ENCODE peak calls at places on chromosomes 7 and 10, in four cellular contexts. C, U, D and E are unnamed samples.
A peak's percentile ranks its signal among the peaks of the same experiment; 100 is the strongest.

GRCh38 chr10:43855667-43856210 is 207.1 kb upstream of the ZNF32 start:
- DNase-seq in D (no peak), U (no peak), C (no peak), E (no peak)

GRCh38 chr10:118332948-118333710 is 9.0 kb downstream of the FAM204A start:
- DNase-seq in D (peak; percentile 23), C (no peak), U (peak; percentile 5), E (no peak)

GRCh38 chr7:32102432-32102851 is 32.2 kb upstream of the PDE1C start:
- DNase-seq in D (no peak), U (no peak), C (no peak), E (no peak)

GRCh38 chr7:4882169-4882741 is 1.3 kb downstream of the RADIL start:
- DNase-seq in C (peak; percentile 69), U (peak; percentile 59), D (no peak), E (peak; percentile 32)

GRCh38 chr10:127041561-127041960 is 136.3 kb downstream of the DOCK1 start:
- DNase-seq in U (peak; percentile 95), C (peak; percentile 65), D (peak; percentile 90), E (no peak)

GRCh38 chr10:89836840-89837172 is 135.4 kb downstream of the KIF20B start:
- DNase-seq in C (no peak), D (no peak), U (no peak), E (no peak)

GRCh38 chr7:130334274-130334673 is 10.3 kb upstream of the CPA5 start:
- DNase-seq in D (no peak), C (peak; percentile 35), U (peak; percentile 22), E (no peak)

GRCh38 chr10:6445671-6446278 is 134.3 kb downstream of the PRKCQ start:
- DNase-seq in C (peak; percentile 21), D (peak; percentile 36), U (peak; percentile 28), E (peak; percentile 35)

GRCh38 chr10:21427804-21428481 is 97.5 kb downstream of the SKIDA1 start:
- DNase-seq in C (no peak), U (peak; percentile 35), D (peak; percentile 28), E (no peak)

GRCh38 chr7:129367700-129368388 is 66.4 kb upstream of the STRIP2 start:
- DNase-seq in C (peak; percentile 78), U (peak; percentile 72), D (peak; percentile 59), E (peak; percentile 50)

GRCh38 chr7:82562716-82563404 is 119.3 kb upstream of the CACNA2D1 start:
- DNase-seq in U (peak; percentile 76), D (no peak), C (peak; percentile 74), E (no peak)

GRCh38 chr10:1559311-1559710 is 178.0 kb downstream of the ADARB2 start:
- DNase-seq in U (no peak), D (no peak), C (no peak), E (no peak)

GRCh38 chr7:78264105-78264504 is 465.5 kb downstream of the PHTF2 start:
- DNase-seq in U (no peak), D (no peak), C (no peak), E (no peak)

GRCh38 chr7:44196450-44196872 is 4.3 kb upstream of the YKT6 start:
- DNase-seq in C (peak; percentile 54), U (peak; percentile 54), D (no peak), E (no peak)

DNA sequence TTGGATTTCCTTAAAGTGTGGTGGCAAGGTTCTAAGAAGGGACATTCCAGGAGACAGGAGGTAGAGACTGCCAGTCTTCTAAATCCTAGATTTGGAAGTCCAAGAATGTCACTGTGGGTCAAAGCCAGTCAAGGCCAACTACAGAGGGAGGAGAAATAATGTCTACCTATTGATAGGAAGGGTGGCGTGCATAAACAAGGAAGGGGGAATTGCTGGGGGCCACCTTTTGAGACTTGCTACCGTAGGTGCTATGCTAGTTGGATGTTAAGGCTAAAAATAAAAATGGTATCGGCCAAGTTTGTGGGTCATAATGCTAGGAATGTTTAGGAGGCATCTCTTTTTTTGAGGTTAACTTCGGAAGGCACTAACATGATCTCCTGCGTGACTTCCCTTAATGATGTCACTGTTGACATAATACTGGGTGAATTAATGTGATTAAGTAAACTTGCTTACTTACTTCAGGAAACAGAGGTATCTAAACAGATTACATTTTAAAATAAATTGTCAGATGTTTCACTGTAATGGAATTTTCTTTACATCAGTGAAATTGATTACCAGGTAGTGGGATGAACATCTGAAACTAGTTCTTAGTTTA is 4.8 kb downstream of the BTRC start:
- DNase-seq in D (no peak), C (no peak), U (peak; percentile 95), E (no peak)
- TF ChIP-seq CTCF in D (no peak), C (no peak), U (no peak), E (no peak)

GRCh38 chr10:110650265-110650668 is 6.1 kb downstream of the RBM20 start:
- DNase-seq in C (no peak), U (no peak), D (no peak), E (no peak)

GRCh38 chr10:110647136-110647430 is 2.9 kb downstream of the RBM20 start:
- DNase-seq in D (no peak), C (no peak), U (peak; percentile 47), E (no peak)

GRCh38 chr10:110651044-110651958 is 7.2 kb downstream of the RBM20 start:
- DNase-seq in U (peak; percentile 98), C (peak; percentile 84), D (no peak), E (no peak)

GRCh38 chr10:110649652-110650264 is 5.6 kb downstream of the RBM20 start:
- DNase-seq in C (no peak), D (no peak), U (no peak), E (no peak)

GRCh38 chr10:110648743-110649651 is 4.9 kb downstream of the RBM20 start:
- DNase-seq in C (no peak), U (peak; percentile 32), D (no peak), E (no peak)
- TF ChIP-seq CTCF in C (peak; percentile 4), U (no peak), D (no peak), E (no peak)

GRCh38 chr7:49776994-49777393 is 3.6 kb downstream of the VWC2 start:
- DNase-seq in U (no peak), C (no peak), D (no peak), E (no peak)
- TF ChIP-seq CTCF in U (no peak), C (no peak), D (no peak), E (no peak)

DNA sequence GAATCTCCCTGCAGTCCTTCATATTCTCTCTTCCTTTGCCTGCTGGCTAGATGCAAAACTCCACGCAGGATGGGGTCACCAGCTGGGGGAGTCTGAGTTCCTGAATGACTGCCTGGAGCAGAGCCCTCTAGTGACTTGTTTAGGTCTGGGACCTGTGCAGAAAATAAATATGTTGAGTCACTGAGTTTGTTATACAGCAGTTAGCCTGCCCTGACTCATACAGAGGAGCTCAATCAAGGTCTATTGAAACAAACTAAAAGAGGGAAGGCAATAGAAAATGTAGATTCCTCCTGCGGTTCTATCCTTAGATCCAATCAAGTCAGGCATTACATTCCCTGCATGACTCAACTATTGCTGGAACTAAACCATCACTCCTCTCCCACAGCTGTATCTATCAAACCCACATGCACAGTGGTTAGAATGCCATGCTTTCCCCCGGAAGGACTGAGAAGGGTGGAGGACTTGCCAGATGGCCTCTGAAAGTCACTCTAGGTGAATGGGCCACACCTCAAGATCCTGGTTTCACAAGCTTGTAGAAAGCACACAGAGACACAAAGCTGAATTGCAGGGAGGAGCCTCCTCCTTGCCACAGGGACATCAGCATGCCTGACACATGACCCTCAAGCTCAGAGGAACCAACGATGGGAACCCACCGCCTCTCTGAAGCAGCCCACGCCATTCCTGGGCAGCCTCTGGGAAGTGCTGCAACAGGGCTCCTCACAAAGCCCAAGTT is 73.9 kb downstream of the SH3PXD2A start:
- DNase-seq in U (peak; percentile 99), D (peak; percentile 91), C (peak; percentile 96), E (no peak)
- TF ChIP-seq CTCF in U (peak; percentile 71), D (no peak), C (peak; percentile 57), E (no peak)

DNA sequence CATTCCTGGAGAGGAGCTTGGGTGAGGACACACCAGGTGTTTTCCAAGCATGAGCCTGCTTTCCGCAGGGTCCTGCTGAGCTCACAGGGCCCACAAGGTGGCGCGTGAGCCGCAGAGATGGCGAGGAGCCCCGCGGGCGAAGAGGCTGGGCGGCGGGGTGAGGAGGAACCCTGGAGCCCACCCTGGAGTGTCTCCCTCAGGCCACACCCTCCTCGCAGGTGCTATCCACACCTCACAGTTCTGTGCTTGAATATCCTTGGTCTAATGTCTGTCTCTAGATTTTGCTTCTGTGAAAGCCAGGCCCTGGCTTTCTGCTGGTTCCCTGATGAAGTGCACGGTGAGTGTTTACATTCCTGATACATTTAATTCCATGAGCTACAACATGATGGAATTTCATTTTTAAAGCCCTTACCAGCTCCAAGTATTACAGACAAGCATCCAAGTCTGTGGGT is 433.6 kb downstream of the ACTR3B start:
- DNase-seq in D (no peak), U (no peak), C (no peak), E (no peak)
- TF ChIP-seq CTCF in D (no peak), U (no peak), C (no peak), E (no peak)

DNA sequence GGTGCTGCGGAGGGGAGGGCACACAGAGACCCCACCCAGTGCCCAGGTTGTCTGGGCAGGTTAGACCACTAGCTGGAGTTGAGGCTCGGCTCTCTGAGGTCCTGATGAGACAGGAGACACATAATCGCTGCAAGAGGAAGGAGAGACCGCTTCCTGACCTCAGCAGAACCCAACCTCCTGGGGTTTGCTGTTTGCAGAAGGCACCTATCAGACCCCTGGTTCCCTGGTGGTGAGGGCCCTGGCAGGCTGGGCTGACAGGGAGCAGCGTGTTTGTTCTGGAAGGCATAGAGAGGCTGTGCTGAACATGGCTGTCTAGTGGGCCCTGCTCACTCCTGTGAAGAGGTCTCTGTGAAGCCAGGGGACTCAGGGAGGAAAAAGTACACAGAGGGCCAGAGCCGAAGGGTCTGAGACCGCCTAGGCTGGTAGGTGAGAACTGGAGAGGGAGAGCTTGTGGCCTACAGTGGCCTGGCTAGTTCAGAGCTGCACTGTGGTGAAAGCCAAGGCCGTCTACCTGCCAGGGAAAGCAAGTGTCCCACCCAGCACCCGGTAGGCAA is 39.4 kb upstream of the NPFFR1 start:
- DNase-seq in D (no peak), U (no peak), C (no peak), E (no peak)
- TF ChIP-seq CTCF in D (no peak), U (no peak), C (no peak), E (no peak)

GRCh38 chr10:58588673-58589265 is 76.1 kb downstream of the BICC1 start:
- DNase-seq in C (no peak), U (no peak), D (peak; percentile 40), E (no peak)
- TF ChIP-seq CTCF in C (no peak), U (no peak), D (no peak), E (no peak)

GRCh38 chr10:35569111-35569707 is 35.9 kb upstream of the GJD4 start:
- DNase-seq in D (no peak), C (no peak), U (no peak), E (no peak)
- TF ChIP-seq CTCF in D (no peak), C (no peak), U (no peak), E (no peak)